ENCODE peak calls at places on chromosomes 3 and 15, in ten cellular contexts. One of them, this sample, is unnamed.

GRCh38 chr3:104779324-104779723 is 587.4 kb upstream of the ALCAM start:
- DNase-seq in body of pancreas: no peak
- DNase-seq in fibroblast of lung: no peak
- DNase-seq in GM23248: no peak
- DNase-seq in transverse colon: no peak
- DNase-seq in ascending aorta: no peak
- DNase-seq in CD8-positive, alpha-beta T cell: no peak
- DNase-seq in mucosa of descending colon: no peak
- DNase-seq in SK-N-MC: no peak
- DNase-seq in heart right ventricle: no peak
- DNase-seq in this sample: no peak

GRCh38 chr3:179716226-179716625 is 63.4 kb downstream of the USP13 start:
- DNase-seq in body of pancreas: no peak
- DNase-seq in fibroblast of lung: no peak
- DNase-seq in GM23248: peak
- DNase-seq in transverse colon: no peak
- DNase-seq in ascending aorta: no peak
- DNase-seq in CD8-positive, alpha-beta T cell: no peak
- DNase-seq in mucosa of descending colon: no peak
- DNase-seq in SK-N-MC: no peak
- DNase-seq in heart right ventricle: no peak
- DNase-seq in this sample: no peak

GRCh38 chr15:75661041-75661778 is 13.5 kb downstream of the SNX33 start:
- DNase-seq in body of pancreas: peak
- DNase-seq in fibroblast of lung: peak
- DNase-seq in GM23248: peak
- DNase-seq in transverse colon: peak
- DNase-seq in ascending aorta: peak
- DNase-seq in CD8-positive, alpha-beta T cell: no peak
- DNase-seq in mucosa of descending colon: peak
- DNase-seq in SK-N-MC: no peak
- DNase-seq in heart right ventricle: peak
- DNase-seq in this sample: peak

GRCh38 chr3:52183786-52184445 is 14.0 kb upstream of the ALAS1 start:
- DNase-seq in body of pancreas: no peak
- DNase-seq in fibroblast of lung: no peak
- DNase-seq in GM23248: no peak
- DNase-seq in transverse colon: no peak
- DNase-seq in ascending aorta: no peak
- DNase-seq in CD8-positive, alpha-beta T cell: no peak
- DNase-seq in mucosa of descending colon: no peak
- DNase-seq in SK-N-MC: no peak
- DNase-seq in heart right ventricle: peak
- DNase-seq in this sample: no peak

GRCh38 chr3:12345141-12345561 is 56.3 kb downstream of the PPARG start:
- DNase-seq in body of pancreas: no peak
- DNase-seq in fibroblast of lung: peak
- DNase-seq in GM23248: peak
- DNase-seq in transverse colon: no peak
- DNase-seq in ascending aorta: no peak
- DNase-seq in CD8-positive, alpha-beta T cell: no peak
- DNase-seq in mucosa of descending colon: no peak
- DNase-seq in SK-N-MC: no peak
- DNase-seq in heart right ventricle: no peak
- DNase-seq in this sample: no peak

GRCh38 chr3:98711426-98711825 is 51.7 kb upstream of the ST3GAL6 start:
- DNase-seq in body of pancreas: no peak
- DNase-seq in fibroblast of lung: no peak
- DNase-seq in GM23248: no peak
- DNase-seq in transverse colon: no peak
- DNase-seq in ascending aorta: no peak
- DNase-seq in CD8-positive, alpha-beta T cell: no peak
- DNase-seq in mucosa of descending colon: no peak
- DNase-seq in SK-N-MC: no peak
- DNase-seq in heart right ventricle: no peak
- DNase-seq in this sample: no peak

GRCh38 chr3:152621967-152622812 is 212.7 kb upstream of the P2RY1 start:
- DNase-seq in body of pancreas: no peak
- DNase-seq in fibroblast of lung: no peak
- DNase-seq in GM23248: no peak
- DNase-seq in transverse colon: no peak
- DNase-seq in ascending aorta: no peak
- DNase-seq in CD8-positive, alpha-beta T cell: no peak
- DNase-seq in mucosa of descending colon: no peak
- DNase-seq in SK-N-MC: no peak
- DNase-seq in heart right ventricle: no peak
- DNase-seq in this sample: no peak

GRCh38 chr3:132029182-132029902 is 5.5 kb downstream of the CPNE4 start:
- DNase-seq in body of pancreas: peak
- DNase-seq in fibroblast of lung: peak
- DNase-seq in GM23248: peak
- DNase-seq in transverse colon: peak
- DNase-seq in ascending aorta: peak
- DNase-seq in CD8-positive, alpha-beta T cell: peak
- DNase-seq in mucosa of descending colon: peak
- DNase-seq in SK-N-MC: peak
- DNase-seq in heart right ventricle: peak
- DNase-seq in this sample: no peak

GRCh38 chr3:71464613-71465012 is 118.9 kb downstream of the FOXP1 start:
- DNase-seq in body of pancreas: no peak
- DNase-seq in fibroblast of lung: no peak
- DNase-seq in GM23248: no peak
- DNase-seq in transverse colon: no peak
- DNase-seq in ascending aorta: no peak
- DNase-seq in CD8-positive, alpha-beta T cell: no peak
- DNase-seq in mucosa of descending colon: no peak
- DNase-seq in SK-N-MC: no peak
- DNase-seq in heart right ventricle: no peak
- DNase-seq in this sample: no peak

GRCh38 chr3:43317461-43318316 is 31.3 kb downstream of the SNRK start:
- DNase-seq in body of pancreas: no peak
- DNase-seq in fibroblast of lung: no peak
- DNase-seq in GM23248: no peak
- DNase-seq in transverse colon: no peak
- DNase-seq in ascending aorta: no peak
- DNase-seq in CD8-positive, alpha-beta T cell: no peak
- DNase-seq in mucosa of descending colon: no peak
- DNase-seq in SK-N-MC: no peak
- DNase-seq in heart right ventricle: peak
- DNase-seq in this sample: no peak

GRCh38 chr3:16488637-16489036 is 24.9 kb downstream of the RFTN1 start:
- DNase-seq in body of pancreas: no peak
- DNase-seq in fibroblast of lung: no peak
- DNase-seq in GM23248: no peak
- DNase-seq in transverse colon: no peak
- DNase-seq in ascending aorta: no peak
- DNase-seq in CD8-positive, alpha-beta T cell: no peak
- DNase-seq in mucosa of descending colon: no peak
- DNase-seq in SK-N-MC: no peak
- DNase-seq in heart right ventricle: no peak
- DNase-seq in this sample: no peak
- H3K4me3 ChIP-seq in body of pancreas: no peak
- H3K4me3 ChIP-seq in fibroblast of lung: no peak
- H3K4me3 ChIP-seq in GM23248: no peak
- H3K4me3 ChIP-seq in transverse colon: no peak
- H3K4me3 ChIP-seq in ascending aorta: no peak
- H3K4me3 ChIP-seq in CD8-positive, alpha-beta T cell: no peak
- H3K4me3 ChIP-seq in mucosa of descending colon: no peak
- H3K4me3 ChIP-seq in SK-N-MC: no peak
- H3K4me3 ChIP-seq in heart right ventricle: no peak
- H3K4me3 ChIP-seq in this sample: no peak

GRCh38 chr3:129180461-129180860 is 3.2 kb downstream of the CNBP start:
- DNase-seq in body of pancreas: no peak
- DNase-seq in fibroblast of lung: peak
- DNase-seq in GM23248: peak
- DNase-seq in transverse colon: no peak
- DNase-seq in ascending aorta: no peak
- DNase-seq in CD8-positive, alpha-beta T cell: no peak
- DNase-seq in mucosa of descending colon: no peak
- DNase-seq in SK-N-MC: no peak
- DNase-seq in heart right ventricle: no peak
- DNase-seq in this sample: no peak
- H3K4me3 ChIP-seq in body of pancreas: no peak
- H3K4me3 ChIP-seq in fibroblast of lung: peak
- H3K4me3 ChIP-seq in GM23248: peak
- H3K4me3 ChIP-seq in transverse colon: peak
- H3K4me3 ChIP-seq in ascending aorta: peak
- H3K4me3 ChIP-seq in CD8-positive, alpha-beta T cell: peak
- H3K4me3 ChIP-seq in mucosa of descending colon: no peak
- H3K4me3 ChIP-seq in SK-N-MC: peak
- H3K4me3 ChIP-seq in heart right ventricle: peak
- H3K4me3 ChIP-seq in this sample: no peak

GRCh38 chr3:163547045-163547692 is 1531.1 kb downstream of the SI start:
- DNase-seq in body of pancreas: no peak
- DNase-seq in fibroblast of lung: no peak
- DNase-seq in GM23248: no peak
- DNase-seq in transverse colon: no peak
- DNase-seq in ascending aorta: no peak
- DNase-seq in CD8-positive, alpha-beta T cell: no peak
- DNase-seq in mucosa of descending colon: no peak
- DNase-seq in SK-N-MC: no peak
- DNase-seq in heart right ventricle: no peak
- DNase-seq in this sample: no peak
- H3K4me3 ChIP-seq in body of pancreas: no peak
- H3K4me3 ChIP-seq in fibroblast of lung: no peak
- H3K4me3 ChIP-seq in GM23248: no peak
- H3K4me3 ChIP-seq in transverse colon: no peak
- H3K4me3 ChIP-seq in ascending aorta: no peak
- H3K4me3 ChIP-seq in CD8-positive, alpha-beta T cell: no peak
- H3K4me3 ChIP-seq in mucosa of descending colon: no peak
- H3K4me3 ChIP-seq in SK-N-MC: peak
- H3K4me3 ChIP-seq in heart right ventricle: no peak
- H3K4me3 ChIP-seq in this sample: no peak

GRCh38 chr15:56205061-56205876 is 38.4 kb downstream of the RFX7 start:
- DNase-seq in body of pancreas: no peak
- DNase-seq in fibroblast of lung: peak
- DNase-seq in GM23248: peak
- DNase-seq in transverse colon: no peak
- DNase-seq in ascending aorta: no peak
- DNase-seq in CD8-positive, alpha-beta T cell: no peak
- DNase-seq in mucosa of descending colon: no peak
- DNase-seq in SK-N-MC: no peak
- DNase-seq in heart right ventricle: no peak
- DNase-seq in this sample: no peak
- H3K4me3 ChIP-seq in body of pancreas: no peak
- H3K4me3 ChIP-seq in fibroblast of lung: no peak
- H3K4me3 ChIP-seq in GM23248: peak
- H3K4me3 ChIP-seq in transverse colon: no peak
- H3K4me3 ChIP-seq in ascending aorta: no peak
- H3K4me3 ChIP-seq in CD8-positive, alpha-beta T cell: no peak
- H3K4me3 ChIP-seq in mucosa of descending colon: no peak
- H3K4me3 ChIP-seq in SK-N-MC: no peak
- H3K4me3 ChIP-seq in heart right ventricle: no peak
- H3K4me3 ChIP-seq in this sample: no peak

GRCh38 chr15:80073197-80073596 is 13.7 kb downstream of the ZFAND6 start:
- DNase-seq in body of pancreas: no peak
- DNase-seq in fibroblast of lung: no peak
- DNase-seq in GM23248: peak
- DNase-seq in transverse colon: no peak
- DNase-seq in ascending aorta: no peak
- DNase-seq in CD8-positive, alpha-beta T cell: no peak
- DNase-seq in mucosa of descending colon: no peak
- DNase-seq in SK-N-MC: no peak
- DNase-seq in heart right ventricle: no peak
- DNase-seq in this sample: no peak

GRCh38 chr15:80071652-80072051 is 12.2 kb downstream of the ZFAND6 start:
- DNase-seq in body of pancreas: no peak
- DNase-seq in fibroblast of lung: no peak
- DNase-seq in GM23248: no peak
- DNase-seq in transverse colon: no peak
- DNase-seq in ascending aorta: no peak
- DNase-seq in CD8-positive, alpha-beta T cell: no peak
- DNase-seq in mucosa of descending colon: no peak
- DNase-seq in SK-N-MC: no peak
- DNase-seq in heart right ventricle: no peak
- DNase-seq in this sample: no peak

GRCh38 chr15:80081390-80081789 is 21.9 kb downstream of the ZFAND6 start:
- DNase-seq in body of pancreas: no peak
- DNase-seq in fibroblast of lung: no peak
- DNase-seq in GM23248: no peak
- DNase-seq in transverse colon: no peak
- DNase-seq in ascending aorta: no peak
- DNase-seq in CD8-positive, alpha-beta T cell: no peak
- DNase-seq in mucosa of descending colon: no peak
- DNase-seq in SK-N-MC: no peak
- DNase-seq in heart right ventricle: no peak
- DNase-seq in this sample: no peak

GRCh38 chr15:80072285-80072684 is 12.8 kb downstream of the ZFAND6 start:
- DNase-seq in body of pancreas: no peak
- DNase-seq in fibroblast of lung: peak
- DNase-seq in GM23248: peak
- DNase-seq in transverse colon: no peak
- DNase-seq in ascending aorta: no peak
- DNase-seq in CD8-positive, alpha-beta T cell: no peak
- DNase-seq in mucosa of descending colon: peak
- DNase-seq in SK-N-MC: peak
- DNase-seq in heart right ventricle: peak
- DNase-seq in this sample: no peak

GRCh38 chr15:80076321-80077318 is 17.1 kb downstream of the ZFAND6 start:
- DNase-seq in body of pancreas: no peak
- DNase-seq in fibroblast of lung: peak
- DNase-seq in GM23248: peak
- DNase-seq in transverse colon: no peak
- DNase-seq in ascending aorta: no peak
- DNase-seq in CD8-positive, alpha-beta T cell: no peak
- DNase-seq in mucosa of descending colon: no peak
- DNase-seq in SK-N-MC: no peak
- DNase-seq in heart right ventricle: no peak
- DNase-seq in this sample: no peak
- H3K4me3 ChIP-seq in body of pancreas: no peak
- H3K4me3 ChIP-seq in fibroblast of lung: no peak
- H3K4me3 ChIP-seq in GM23248: no peak
- H3K4me3 ChIP-seq in transverse colon: no peak
- H3K4me3 ChIP-seq in ascending aorta: no peak
- H3K4me3 ChIP-seq in CD8-positive, alpha-beta T cell: no peak
- H3K4me3 ChIP-seq in mucosa of descending colon: no peak
- H3K4me3 ChIP-seq in SK-N-MC: no peak
- H3K4me3 ChIP-seq in heart right ventricle: no peak
- H3K4me3 ChIP-seq in this sample: no peak